ENCODE peak calls at places on chromosomes 13 and 19, in six cellular contexts. J is lung, M is upper lobe of right lung, W is body of pancreas, K is A549, S is aorta. N is an unnamed sample. For H3K4me1, the result is how much of the 10 kb centered on the place peaks cover.

GRCh38 chr19:5287066-5287465 is 53.5 kb downstream of the PTPRS start:
- DNase-seq in S (no peak), K (no peak), J (no peak), M (no peak), W (no peak), N (no peak)

GRCh38 chr13:98112456-98112855 is 30.4 kb upstream of the FARP1 start:
- DNase-seq in K (no peak), J (no peak), S (no peak), W (no peak), M (no peak), N (no peak)

GRCh38 chr19:55384576-55385235 is 614 bp upstream of the TMEM238 start:
- DNase-seq in K (no peak), J (peak), W (no peak), S (no peak), M (no peak), N (no peak)

GRCh38 chr19:40348961-40349507 is 539 bp downstream of the PLD3 start:
- DNase-seq in M (no peak), K (peak), S (no peak), J (no peak), W (no peak), N (no peak)

GRCh38 chr19:50427997-50428425 is 4.7 kb upstream of the MYBPC2 start:
- DNase-seq in J (peak), M (peak), S (peak), K (no peak), W (peak), N (no peak)

GRCh38 chr19:51114087-51114714 is 6.0 kb upstream of the CTU1 start:
- DNase-seq in J (no peak), S (no peak), M (no peak), W (no peak), K (no peak), N (no peak)

GRCh38 chr19:1259873-1260748 is 9.0 kb upstream of the CIRBP start:
- DNase-seq in K (peak), S (no peak), J (no peak), M (peak), W (no peak), N (peak)

GRCh38 chr13:108609353-108609752 is 20.1 kb upstream of the MYO16 start:
- DNase-seq in M (no peak), K (peak), S (no peak), W (no peak), J (no peak), N (no peak)

GRCh38 chr13:89468081-89468480 is 1796.9 kb downstream of the SLITRK5 start:
- DNase-seq in M (no peak), K (no peak), S (no peak), J (no peak), W (no peak), N (no peak)
- H3K4me3 ChIP-seq in M (no peak), K (no peak), S (no peak), J (no peak), W (no peak), N (no peak)

GRCh38 chr19:38719761-38720558 is 24.3 kb downstream of the CAPN12 start:
- DNase-seq in M (no peak), J (no peak), S (no peak), W (no peak), K (no peak), N (no peak)

GRCh38 chr19:38715540-38715939 is 28.7 kb downstream of the CAPN12 start:
- DNase-seq in W (peak), J (no peak), M (no peak), S (no peak), K (no peak), N (no peak)

GRCh38 chr19:38717051-38717450 is 27.2 kb downstream of the CAPN12 start:
- DNase-seq in M (no peak), W (no peak), S (no peak), K (no peak), J (no peak), N (no peak)

GRCh38 chr19:38718747-38719543 is 25.3 kb downstream of the CAPN12 start:
- DNase-seq in K (peak), W (peak), M (peak), S (peak), J (peak), N (no peak)

DNA sequence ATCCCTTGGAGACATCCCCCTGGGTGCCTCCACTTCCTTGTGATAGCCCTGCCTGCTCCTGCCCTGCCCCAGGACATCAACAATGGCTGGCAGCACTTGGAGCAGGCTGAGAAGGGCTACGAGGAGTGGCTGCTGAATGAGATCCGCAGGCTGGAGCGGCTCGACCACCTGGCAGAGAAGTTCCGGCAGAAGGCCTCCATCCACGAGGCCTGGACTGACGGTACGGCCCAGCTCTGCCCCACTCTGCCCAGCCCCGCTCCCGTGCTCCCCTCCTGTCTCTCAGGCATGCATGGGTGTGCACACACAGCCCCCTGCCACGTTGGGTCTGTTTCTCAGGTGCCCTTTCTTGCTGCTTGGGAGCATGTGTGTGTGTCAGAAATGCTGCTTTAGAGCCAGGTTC is 26.4 kb downstream of the CAPN12 start:
- DNase-seq in W (no peak), K (no peak), J (no peak), S (no peak), M (no peak), N (no peak)
- H3K4me1 ChIP-seq in W (half or more), K (under half), J (under half), S (under half), M (under half), N (under half)

GRCh38 chr13:110177790-110178189 is 129.2 kb downstream of the COL4A1 start:
- DNase-seq in M (peak), K (no peak), W (no peak), S (no peak), J (no peak), N (no peak)
- H3K4me3 ChIP-seq in M (no peak), K (no peak), W (no peak), S (no peak), J (no peak), N (no peak)

GRCh38 chr19:38323276-38323675 is 3.6 kb downstream of the KCNK6 start:
- DNase-seq in W (no peak), K (no peak), S (no peak), J (no peak), M (no peak), N (no peak)
- H3K4me1 ChIP-seq in W (under half), K (under half), S (under half), J (under half), M (under half), N (under half)

GRCh38 chr13:66556306-66556705 is 673.8 kb downstream of the PCDH9 start:
- DNase-seq in K (no peak), M (no peak), S (no peak), J (no peak), W (no peak), N (no peak)
- H3K4me3 ChIP-seq in K (no peak), M (no peak), S (no peak), J (no peak), W (no peak), N (no peak)

GRCh38 chr13:50596103-50596502 is 247.4 kb downstream of the DLEU7 start:
- DNase-seq in M (no peak), J (no peak), K (no peak), W (no peak), S (no peak), N (no peak)
- H3K4me1 ChIP-seq in M (under half), J (under half), K (under half), W (under half), S (under half), N (under half)